ENCODE peak calls at places on chromosomes 12 and 14, in nine cellular contexts. One of them, this sample, is unnamed.

GRCh38 chr14:39266589-39266870 is 32.8 kb downstream of the MIA2 start:
- DNase-seq in brain microvascular endothelial cell: no peak
- DNase-seq in mesothelial cell of epicardium: peak; percentile 29
- DNase-seq in SK-N-SH: no peak
- DNase-seq in CD8-positive, alpha-beta T cell: no peak
- DNase-seq in fibroblast of mammary gland: no peak
- DNase-seq in WTC11: no peak
- DNase-seq in coronary artery: peak; percentile 82
- DNase-seq in neural progenitor cell: no peak
- DNase-seq in this sample: peak; percentile 18

GRCh38 chr12:5904969-5905368 is 40.1 kb downstream of the ANO2 start:
- DNase-seq in brain microvascular endothelial cell: no peak
- DNase-seq in mesothelial cell of epicardium: no peak
- DNase-seq in SK-N-SH: no peak
- DNase-seq in CD8-positive, alpha-beta T cell: no peak
- DNase-seq in fibroblast of mammary gland: no peak
- DNase-seq in WTC11: no peak
- DNase-seq in coronary artery: no peak
- DNase-seq in neural progenitor cell: no peak
- DNase-seq in this sample: no peak

GRCh38 chr14:20799955-20800544 is 2.6 kb downstream of the RNASE1 start:
- DNase-seq in brain microvascular endothelial cell: no peak
- DNase-seq in mesothelial cell of epicardium: no peak
- DNase-seq in SK-N-SH: no peak
- DNase-seq in CD8-positive, alpha-beta T cell: no peak
- DNase-seq in fibroblast of mammary gland: no peak
- DNase-seq in WTC11: no peak
- DNase-seq in coronary artery: no peak
- DNase-seq in neural progenitor cell: peak; percentile 28
- DNase-seq in this sample: no peak

GRCh38 chr12:50102186-50102585 is 1.6 kb upstream of the GPD1 start:
- DNase-seq in brain microvascular endothelial cell: no peak
- DNase-seq in mesothelial cell of epicardium: no peak
- DNase-seq in SK-N-SH: no peak
- DNase-seq in CD8-positive, alpha-beta T cell: no peak
- DNase-seq in fibroblast of mammary gland: no peak
- DNase-seq in WTC11: no peak
- DNase-seq in coronary artery: no peak
- DNase-seq in neural progenitor cell: no peak
- DNase-seq in this sample: no peak

GRCh38 chr12:12456637-12457036 is 99.8 kb downstream of the BORCS5 start:
- DNase-seq in brain microvascular endothelial cell: peak; percentile 49
- DNase-seq in mesothelial cell of epicardium: no peak
- DNase-seq in SK-N-SH: no peak
- DNase-seq in CD8-positive, alpha-beta T cell: no peak
- DNase-seq in fibroblast of mammary gland: peak; percentile 85
- DNase-seq in WTC11: no peak
- DNase-seq in coronary artery: no peak
- DNase-seq in neural progenitor cell: no peak
- DNase-seq in this sample: no peak

GRCh38 chr12:108622425-108622824 is 11.3 kb downstream of the SELPLG start:
- DNase-seq in brain microvascular endothelial cell: peak; percentile 70
- DNase-seq in mesothelial cell of epicardium: no peak
- DNase-seq in SK-N-SH: no peak
- DNase-seq in CD8-positive, alpha-beta T cell: no peak
- DNase-seq in fibroblast of mammary gland: no peak
- DNase-seq in WTC11: no peak
- DNase-seq in coronary artery: no peak
- DNase-seq in neural progenitor cell: peak; percentile 63
- DNase-seq in this sample: no peak

GRCh38 chr14:20494935-20495766 is 10.2 kb upstream of the RNASE10 start:
- DNase-seq in brain microvascular endothelial cell: no peak
- DNase-seq in mesothelial cell of epicardium: no peak
- DNase-seq in SK-N-SH: no peak
- DNase-seq in CD8-positive, alpha-beta T cell: no peak
- DNase-seq in fibroblast of mammary gland: peak; percentile 83
- DNase-seq in WTC11: no peak
- DNase-seq in coronary artery: no peak
- DNase-seq in neural progenitor cell: no peak
- DNase-seq in this sample: no peak

GRCh38 chr12:91331371-91331770 is 148.8 kb upstream of the DCN start:
- DNase-seq in brain microvascular endothelial cell: no peak
- DNase-seq in mesothelial cell of epicardium: no peak
- DNase-seq in SK-N-SH: no peak
- DNase-seq in CD8-positive, alpha-beta T cell: no peak
- DNase-seq in fibroblast of mammary gland: peak; percentile 30
- DNase-seq in WTC11: no peak
- DNase-seq in coronary artery: no peak
- DNase-seq in neural progenitor cell: no peak
- DNase-seq in this sample: no peak

GRCh38 chr12:124527861-124528561 is 39.4 kb downstream of the NCOR2 start:
- DNase-seq in brain microvascular endothelial cell: no peak
- DNase-seq in mesothelial cell of epicardium: no peak
- DNase-seq in SK-N-SH: no peak
- DNase-seq in CD8-positive, alpha-beta T cell: no peak
- DNase-seq in fibroblast of mammary gland: peak; percentile 77
- DNase-seq in WTC11: no peak
- DNase-seq in coronary artery: no peak
- DNase-seq in neural progenitor cell: no peak
- DNase-seq in this sample: no peak

GRCh38 chr12:23987032-23987431 is 37.6 kb upstream of the SOX5 start:
- DNase-seq in brain microvascular endothelial cell: no peak
- DNase-seq in mesothelial cell of epicardium: no peak
- DNase-seq in SK-N-SH: no peak
- DNase-seq in CD8-positive, alpha-beta T cell: no peak
- DNase-seq in fibroblast of mammary gland: no peak
- DNase-seq in WTC11: no peak
- DNase-seq in coronary artery: no peak
- DNase-seq in neural progenitor cell: no peak
- DNase-seq in this sample: no peak

GRCh38 chr12:29004066-29004935 is 144.8 kb upstream of the FAR2 start:
- DNase-seq in brain microvascular endothelial cell: no peak
- DNase-seq in mesothelial cell of epicardium: no peak
- DNase-seq in SK-N-SH: no peak
- DNase-seq in CD8-positive, alpha-beta T cell: no peak
- DNase-seq in fibroblast of mammary gland: no peak
- DNase-seq in WTC11: no peak
- DNase-seq in coronary artery: no peak
- DNase-seq in neural progenitor cell: no peak
- DNase-seq in this sample: no peak

GRCh38 chr14:81303258-81303935 is 82.6 kb upstream of the GTF2A1 start:
- DNase-seq in brain microvascular endothelial cell: no peak
- DNase-seq in mesothelial cell of epicardium: no peak
- DNase-seq in SK-N-SH: no peak
- DNase-seq in CD8-positive, alpha-beta T cell: no peak
- DNase-seq in fibroblast of mammary gland: no peak
- DNase-seq in WTC11: no peak
- DNase-seq in coronary artery: no peak
- DNase-seq in neural progenitor cell: no peak
- DNase-seq in this sample: no peak

GRCh38 chr14:74476607-74477006 is 16.5 kb downstream of the NPC2 start:
- DNase-seq in brain microvascular endothelial cell: no peak
- DNase-seq in mesothelial cell of epicardium: no peak
- DNase-seq in SK-N-SH: no peak
- DNase-seq in CD8-positive, alpha-beta T cell: no peak
- DNase-seq in fibroblast of mammary gland: no peak
- DNase-seq in WTC11: no peak
- DNase-seq in coronary artery: no peak
- DNase-seq in neural progenitor cell: peak; percentile 81
- DNase-seq in this sample: no peak

GRCh38 chr14:67680121-67680602 is 5.7 kb upstream of the VTI1B start:
- DNase-seq in brain microvascular endothelial cell: peak; percentile 92
- DNase-seq in mesothelial cell of epicardium: no peak
- DNase-seq in SK-N-SH: no peak
- DNase-seq in CD8-positive, alpha-beta T cell: no peak
- DNase-seq in fibroblast of mammary gland: peak; percentile 93
- DNase-seq in WTC11: no peak
- DNase-seq in coronary artery: no peak
- DNase-seq in neural progenitor cell: no peak
- DNase-seq in this sample: peak; percentile 90

GRCh38 chr14:97602438-97603117 is 805.4 kb downstream of the VRK1 start:
- DNase-seq in brain microvascular endothelial cell: no peak
- DNase-seq in mesothelial cell of epicardium: no peak
- DNase-seq in SK-N-SH: no peak
- DNase-seq in CD8-positive, alpha-beta T cell: peak; percentile 90
- DNase-seq in fibroblast of mammary gland: no peak
- DNase-seq in WTC11: no peak
- DNase-seq in coronary artery: no peak
- DNase-seq in neural progenitor cell: no peak
- DNase-seq in this sample: no peak

GRCh38 chr12:116291218-116291617 is 13.7 kb upstream of the MED13L start:
- DNase-seq in brain microvascular endothelial cell: no peak
- DNase-seq in mesothelial cell of epicardium: no peak
- DNase-seq in SK-N-SH: no peak
- DNase-seq in CD8-positive, alpha-beta T cell: no peak
- DNase-seq in fibroblast of mammary gland: no peak
- DNase-seq in WTC11: no peak
- DNase-seq in coronary artery: no peak
- DNase-seq in neural progenitor cell: no peak
- DNase-seq in this sample: no peak
- TF ChIP-seq CTCF in brain microvascular endothelial cell: no peak
- TF ChIP-seq CTCF in mesothelial cell of epicardium: no peak
- TF ChIP-seq CTCF in SK-N-SH: no peak
- TF ChIP-seq CTCF in CD8-positive, alpha-beta T cell: no peak
- TF ChIP-seq CTCF in fibroblast of mammary gland: no peak
- TF ChIP-seq CTCF in WTC11: no peak
- TF ChIP-seq CTCF in coronary artery: no peak
- TF ChIP-seq CTCF in neural progenitor cell: no peak
- TF ChIP-seq CTCF in this sample: no peak

GRCh38 chr14:105019861-105020814 is 745 bp downstream of the CDCA4 start:
- DNase-seq in brain microvascular endothelial cell: peak; percentile 13
- DNase-seq in mesothelial cell of epicardium: peak; percentile 47
- DNase-seq in SK-N-SH: no peak
- DNase-seq in CD8-positive, alpha-beta T cell: peak; percentile 73
- DNase-seq in fibroblast of mammary gland: no peak
- DNase-seq in WTC11: peak; percentile 52
- DNase-seq in coronary artery: no peak
- DNase-seq in neural progenitor cell: peak; percentile 73
- DNase-seq in this sample: no peak

GRCh38 chr14:105023144-105023543 is 2.3 kb upstream of the CDCA4 start:
- DNase-seq in brain microvascular endothelial cell: peak; percentile 57
- DNase-seq in mesothelial cell of epicardium: no peak
- DNase-seq in SK-N-SH: no peak
- DNase-seq in CD8-positive, alpha-beta T cell: no peak
- DNase-seq in fibroblast of mammary gland: no peak
- DNase-seq in WTC11: no peak
- DNase-seq in coronary artery: no peak
- DNase-seq in neural progenitor cell: no peak
- DNase-seq in this sample: no peak

GRCh38 chr14:105022276-105022670 is 1.4 kb upstream of the CDCA4 start:
- DNase-seq in brain microvascular endothelial cell: no peak
- DNase-seq in mesothelial cell of epicardium: no peak
- DNase-seq in SK-N-SH: no peak
- DNase-seq in CD8-positive, alpha-beta T cell: no peak
- DNase-seq in fibroblast of mammary gland: no peak
- DNase-seq in WTC11: no peak
- DNase-seq in coronary artery: no peak
- DNase-seq in neural progenitor cell: no peak
- DNase-seq in this sample: no peak

GRCh38 chr14:105021656-105022275 is 883 bp upstream of the CDCA4 start:
- DNase-seq in brain microvascular endothelial cell: no peak
- DNase-seq in mesothelial cell of epicardium: no peak
- DNase-seq in SK-N-SH: peak; percentile 62
- DNase-seq in CD8-positive, alpha-beta T cell: peak; percentile 40
- DNase-seq in fibroblast of mammary gland: peak; percentile 45
- DNase-seq in WTC11: peak; percentile 60
- DNase-seq in coronary artery: no peak
- DNase-seq in neural progenitor cell: peak; percentile 76
- DNase-seq in this sample: no peak

GRCh38 chr14:105020815-105021655 is at the start of gene CDCA4:
- DNase-seq in brain microvascular endothelial cell: peak; percentile 93
- DNase-seq in mesothelial cell of epicardium: peak; percentile 98
- DNase-seq in SK-N-SH: peak; percentile 100
- DNase-seq in CD8-positive, alpha-beta T cell: peak; percentile 97
- DNase-seq in fibroblast of mammary gland: peak; percentile 92
- DNase-seq in WTC11: peak; percentile 96
- DNase-seq in coronary artery: peak; percentile 97
- DNase-seq in neural progenitor cell: peak; percentile 99
- DNase-seq in this sample: peak; percentile 92
- TF ChIP-seq CTCF in brain microvascular endothelial cell: no peak
- TF ChIP-seq CTCF in mesothelial cell of epicardium: no peak
- TF ChIP-seq CTCF in SK-N-SH: no peak
- TF ChIP-seq CTCF in CD8-positive, alpha-beta T cell: no peak
- TF ChIP-seq CTCF in fibroblast of mammary gland: no peak
- TF ChIP-seq CTCF in WTC11: no peak
- TF ChIP-seq CTCF in coronary artery: no peak
- TF ChIP-seq CTCF in neural progenitor cell: no peak
- TF ChIP-seq CTCF in this sample: peak; percentile 41

GRCh38 chr14:23528555-23528954 is 23.0 kb downstream of the ZFHX2 start:
- DNase-seq in brain microvascular endothelial cell: no peak
- DNase-seq in mesothelial cell of epicardium: no peak
- DNase-seq in SK-N-SH: peak; percentile 59
- DNase-seq in CD8-positive, alpha-beta T cell: no peak
- DNase-seq in fibroblast of mammary gland: no peak
- DNase-seq in WTC11: peak; percentile 52
- DNase-seq in coronary artery: no peak
- DNase-seq in neural progenitor cell: peak; percentile 28
- DNase-seq in this sample: no peak
- TF ChIP-seq CTCF in brain microvascular endothelial cell: peak; percentile 56
- TF ChIP-seq CTCF in mesothelial cell of epicardium: no peak
- TF ChIP-seq CTCF in SK-N-SH: peak; percentile 33
- TF ChIP-seq CTCF in CD8-positive, alpha-beta T cell: no peak
- TF ChIP-seq CTCF in fibroblast of mammary gland: no peak
- TF ChIP-seq CTCF in WTC11: no peak
- TF ChIP-seq CTCF in coronary artery: no peak
- TF ChIP-seq CTCF in neural progenitor cell: peak; percentile 40
- TF ChIP-seq CTCF in this sample: peak; percentile 57

GRCh38 chr12:48862691-48863090 is 3.0 kb downstream of the RND1 start:
- DNase-seq in brain microvascular endothelial cell: no peak
- DNase-seq in mesothelial cell of epicardium: no peak
- DNase-seq in SK-N-SH: no peak
- DNase-seq in CD8-positive, alpha-beta T cell: no peak
- DNase-seq in fibroblast of mammary gland: no peak
- DNase-seq in WTC11: no peak
- DNase-seq in coronary artery: no peak
- DNase-seq in neural progenitor cell: peak; percentile 50
- DNase-seq in this sample: no peak

GRCh38 chr12:48865141-48865440 is 579 bp downstream of the RND1 start:
- DNase-seq in brain microvascular endothelial cell: no peak
- DNase-seq in mesothelial cell of epicardium: no peak
- DNase-seq in SK-N-SH: no peak
- DNase-seq in CD8-positive, alpha-beta T cell: peak; percentile 33
- DNase-seq in fibroblast of mammary gland: no peak
- DNase-seq in WTC11: peak; percentile 23
- DNase-seq in coronary artery: no peak
- DNase-seq in neural progenitor cell: peak; percentile 36
- DNase-seq in this sample: no peak

GRCh38 chr12:48868446-48868845 is 2.8 kb upstream of the RND1 start:
- DNase-seq in brain microvascular endothelial cell: no peak
- DNase-seq in mesothelial cell of epicardium: no peak
- DNase-seq in SK-N-SH: no peak
- DNase-seq in CD8-positive, alpha-beta T cell: no peak
- DNase-seq in fibroblast of mammary gland: no peak
- DNase-seq in WTC11: no peak
- DNase-seq in coronary artery: no peak
- DNase-seq in neural progenitor cell: no peak
- DNase-seq in this sample: no peak

GRCh38 chr12:48863296-48863695 is 2.4 kb downstream of the RND1 start:
- DNase-seq in brain microvascular endothelial cell: no peak
- DNase-seq in mesothelial cell of epicardium: no peak
- DNase-seq in SK-N-SH: no peak
- DNase-seq in CD8-positive, alpha-beta T cell: no peak
- DNase-seq in fibroblast of mammary gland: no peak
- DNase-seq in WTC11: no peak
- DNase-seq in coronary artery: no peak
- DNase-seq in neural progenitor cell: no peak
- DNase-seq in this sample: no peak

GRCh38 chr12:48865441-48866290 is at the start of gene RND1:
- DNase-seq in brain microvascular endothelial cell: peak; percentile 90
- DNase-seq in mesothelial cell of epicardium: peak; percentile 77
- DNase-seq in SK-N-SH: peak; percentile 94
- DNase-seq in CD8-positive, alpha-beta T cell: peak; percentile 89
- DNase-seq in fibroblast of mammary gland: peak; percentile 89
- DNase-seq in WTC11: peak; percentile 92
- DNase-seq in coronary artery: peak; percentile 92
- DNase-seq in neural progenitor cell: peak; percentile 96
- DNase-seq in this sample: peak; percentile 83
- TF ChIP-seq CTCF in brain microvascular endothelial cell: no peak
- TF ChIP-seq CTCF in mesothelial cell of epicardium: no peak
- TF ChIP-seq CTCF in SK-N-SH: peak; percentile 18
- TF ChIP-seq CTCF in CD8-positive, alpha-beta T cell: no peak
- TF ChIP-seq CTCF in fibroblast of mammary gland: no peak
- TF ChIP-seq CTCF in WTC11: no peak
- TF ChIP-seq CTCF in coronary artery: no peak
- TF ChIP-seq CTCF in neural progenitor cell: peak; percentile 32
- TF ChIP-seq CTCF in this sample: peak; percentile 40